ENCODE peak calls at places on chromosomes 3 and 15, in five cellular contexts. H is GM20000, U is upper lobe of right lung, K is adrenal gland, W is astrocyte of the spinal cord. J is an unnamed sample.

GRCh38 chr3:196322-197153 is at the start of gene CHL1:
- DNase-seq in U (peak), W (no peak), H (peak), K (no peak), J (no peak)

GRCh38 chr3:58029842-58030584 is 21.8 kb downstream of the FLNB start:
- DNase-seq in U (no peak), H (no peak), W (no peak), K (no peak), J (no peak)

GRCh38 chr15:96307856-96308394 is 22.6 kb upstream of the NR2F2 start:
- DNase-seq in U (no peak), H (no peak), K (no peak), W (no peak), J (no peak)

GRCh38 chr3:189862385-189863023 is 231.3 kb downstream of the TP63 start:
- DNase-seq in U (no peak), H (no peak), W (peak), K (no peak), J (no peak)

GRCh38 chr3:39166932-39167532 is 13.6 kb upstream of the CSRNP1 start:
- DNase-seq in H (no peak), U (no peak), W (peak), K (peak), J (peak)

GRCh38 chr3:42505203-42505848 is 2.9 kb downstream of the VIPR1 start:
- DNase-seq in W (no peak), K (no peak), H (no peak), U (peak), J (peak)

GRCh38 chr15:64180235-64180824 is 17.5 kb upstream of the PPIB start:
- DNase-seq in W (no peak), U (no peak), H (peak), K (no peak), J (no peak)

GRCh38 chr3:189144645-189145044 is 27.1 kb upstream of the TPRG1 start:
- DNase-seq in K (no peak), U (no peak), H (no peak), W (no peak), J (peak)

GRCh38 chr3:156609546-156609945 is 54.6 kb upstream of the SSR3 start:
- DNase-seq in U (no peak), K (no peak), W (no peak), H (no peak), J (no peak)

GRCh38 chr15:40793216-40793989 is 13.5 kb upstream of the ZFYVE19 start:
- DNase-seq in U (no peak), H (no peak), K (peak), W (peak), J (no peak)

GRCh38 chr3:49668861-49669260 is 5.3 kb upstream of the APEH start:
- DNase-seq in W (peak), H (no peak), U (no peak), K (peak), J (no peak)

GRCh38 chr3:191762323-191762960 is 301.5 kb downstream of the PYDC2 start:
- DNase-seq in K (no peak), H (no peak), W (peak), U (no peak), J (no peak)

GRCh38 chr3:30260747-30261146 is 345.7 kb upstream of the TGFBR2 start:
- DNase-seq in W (no peak), U (no peak), H (no peak), K (no peak), J (no peak)

GRCh38 chr3:11514191-11514770 is 129.4 kb downstream of the VGLL4 start:
- DNase-seq in U (no peak), H (no peak), K (peak), W (peak), J (no peak)

GRCh38 chr3:4570840-4571621 is 77.9 kb downstream of the ITPR1 start:
- DNase-seq in H (no peak), K (peak), U (no peak), W (no peak), J (no peak)

GRCh38 chr15:25515633-25516032 is 76.8 kb upstream of the UBE3A start:
- DNase-seq in K (no peak), W (no peak), H (no peak), U (no peak), J (no peak)

GRCh38 chr3:47478022-47478421 is 2.3 kb upstream of the SCAP start:
- DNase-seq in H (no peak), K (no peak), W (no peak), U (no peak), J (no peak)

GRCh38 chr3:172194702-172195392 is 155.5 kb downstream of the FNDC3B start:
- DNase-seq in W (peak), H (no peak), U (no peak), K (no peak), J (no peak)

GRCh38 chr3:12175137-12175593 is 16.5 kb upstream of the TIMP4 start:
- DNase-seq in U (no peak), K (no peak), W (peak), H (no peak), J (no peak)

GRCh38 chr3:123421353-123422174 is 27.3 kb downstream of the ADCY5 start:
- DNase-seq in U (no peak), H (no peak), W (no peak), K (peak), J (no peak)

GRCh38 chr3:133282239-133282638 is 117.6 kb upstream of the BFSP2 start:
- DNase-seq in K (no peak), U (no peak), W (peak), H (no peak), J (no peak)

GRCh38 chr3:128619146-128619890 is 31.3 kb downstream of the RPN1 start:
- DNase-seq in W (peak), U (no peak), H (no peak), K (no peak), J (peak)

GRCh38 chr3:157542711-157543485 is 39.7 kb upstream of the VEPH1 start:
- DNase-seq in H (no peak), U (peak), K (peak), W (peak), J (no peak)

GRCh38 chr3:191085091-191085490 is 114.0 kb upstream of the OSTN start:
- DNase-seq in W (peak), K (no peak), U (no peak), H (no peak), J (no peak)

GRCh38 chr3:150805380-150805779 is 42.4 kb upstream of the SIAH2 start:
- DNase-seq in H (no peak), K (no peak), W (no peak), U (no peak), J (no peak)

DNA sequence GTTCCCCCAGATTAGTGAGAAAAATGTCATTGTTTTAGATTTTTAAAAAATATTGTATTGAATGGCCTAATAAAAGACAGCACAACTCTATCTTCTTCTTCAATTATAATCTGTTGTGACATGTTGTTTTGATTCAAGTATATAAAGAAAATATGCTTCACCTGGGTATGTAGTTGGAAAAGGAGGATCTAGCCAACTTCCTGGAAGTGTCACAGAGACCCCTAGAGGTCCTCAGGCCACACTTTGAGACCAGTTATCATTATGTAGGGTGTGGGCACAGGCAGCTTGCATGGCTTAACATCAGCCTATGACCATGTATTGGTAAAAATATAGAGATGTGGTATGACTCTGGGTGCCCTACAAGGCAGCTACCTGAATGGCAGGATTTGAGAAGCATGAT is 14.7 kb upstream of the RYR3 start:
- DNase-seq in W (no peak), K (no peak), U (no peak), H (no peak), J (no peak)
- TF ChIP-seq CTCF in W (no peak), K (no peak), U (no peak), H (no peak), J (no peak)

GRCh38 chr15:62624541-62625399 is 417.8 kb upstream of the TPM1 start:
- DNase-seq in W (peak), U (no peak), H (no peak), K (peak), J (no peak)
- TF ChIP-seq CTCF in W (no peak), U (no peak), H (no peak), K (no peak), J (no peak)

GRCh38 chr3:10251006-10251405 is 2.7 kb downstream of the TATDN2 start:
- DNase-seq in K (no peak), W (no peak), U (no peak), H (no peak), J (no peak)

GRCh38 chr3:10247679-10248183 is 528 bp upstream of the TATDN2 start:
- DNase-seq in U (no peak), W (no peak), H (no peak), K (peak), J (no peak)

GRCh38 chr3:10248984-10249748 is 907 bp downstream of the TATDN2 start:
- DNase-seq in W (no peak), K (peak), H (peak), U (peak), J (peak)

GRCh38 chr3:10249833-10250232 is 1.6 kb downstream of the TATDN2 start:
- DNase-seq in W (peak), H (no peak), U (no peak), K (no peak), J (no peak)

GRCh38 chr3:10248184-10248983 is at the start of gene TATDN2:
- DNase-seq in K (peak), H (peak), U (peak), W (peak), J (peak)
- TF ChIP-seq CTCF in K (no peak), H (no peak), U (no peak), W (no peak), J (no peak)

GRCh38 chr3:184174646-184175492 is at the start of gene AP2M1:
- DNase-seq in U (peak), K (peak), W (peak), H (peak), J (peak)
- TF ChIP-seq CTCF in U (no peak), K (no peak), W (peak), H (no peak), J (no peak)

GRCh38 chr3:61778095-61778494 is 216.7 kb downstream of the PTPRG start:
- DNase-seq in H (no peak), U (no peak), W (no peak), K (no peak), J (no peak)
- TF ChIP-seq CTCF in H (no peak), U (no peak), W (no peak), K (no peak), J (no peak)

GRCh38 chr15:67290319-67290718 is 35.7 kb downstream of the IQCH start:
- DNase-seq in W (no peak), K (no peak), H (no peak), U (no peak), J (no peak)
- TF ChIP-seq CTCF in W (no peak), K (no peak), H (no peak), U (no peak), J (no peak)

GRCh38 chr15:60840306-60840702 is 361.4 kb upstream of the ICE2 start:
- DNase-seq in H (no peak), U (no peak), K (peak), W (peak), J (no peak)
- TF ChIP-seq CTCF in H (no peak), U (no peak), K (no peak), W (no peak), J (no peak)

GRCh38 chr3:149701977-149702350 is 44.1 kb upstream of the WWTR1 start:
- DNase-seq in U (no peak), K (no peak), H (no peak), W (no peak), J (no peak)
- TF ChIP-seq CTCF in U (no peak), K (no peak), H (no peak), W (no peak), J (no peak)